ENCODE peak calls at places on chromosomes 11 and 22, in six cellular contexts. X is HFFc6; W is amniotic stem cell; J is stimulated activated CD4-positive, alpha-beta T cell treated with anti-CD3 and anti-CD28 coated beads, Interleukin-4, amount 100 ng/mL, for 48 hours; Z is stimulated activated CD8-positive, alpha-beta memory T cell treated with anti-CD3 and anti-CD28 coated beads, Interleukin-2, amount 100 ng/mL, for 48 hours; T is non-pigmented ciliary epithelial cell. S is an unnamed sample.

GRCh38 chr11:124758355-124759267 is 3.5 kb downstream of the ESAM start:
- DNase-seq in T (no peak), J (peak), Z (peak), X (peak), W (peak), S (no peak)

GRCh38 chr22:23110922-23111527 is 30.8 kb downstream of the RSPH14 start:
- DNase-seq in J (no peak), T (no peak), X (no peak), Z (no peak), W (no peak), S (no peak)

GRCh38 chr11:69170704-69171103 is 15.0 kb downstream of the SMIM38 start:
- DNase-seq in X (no peak), T (no peak), J (no peak), W (no peak), Z (no peak), S (no peak)

GRCh38 chr22:26139320-26139719 is 29.9 kb upstream of the SEZ6L start:
- DNase-seq in J (no peak), X (no peak), W (no peak), T (no peak), Z (no peak), S (no peak)

GRCh38 chr11:117664897-117665296 is 132.1 kb downstream of the DSCAML1 start:
- DNase-seq in J (no peak), W (no peak), T (no peak), X (no peak), Z (no peak), S (no peak)

GRCh38 chr22:49717322-49717919 is 110.3 kb downstream of the BRD1 start:
- DNase-seq in Z (no peak), J (no peak), X (no peak), T (no peak), W (no peak), S (no peak)

GRCh38 chr22:23529166-23530103 is 50.7 kb downstream of the IGLL1 start:
- DNase-seq in W (no peak), X (no peak), Z (no peak), J (no peak), T (no peak), S (no peak)

GRCh38 chr22:21703684-21704316 is 31.8 kb downstream of the YPEL1 start:
- DNase-seq in X (no peak), J (no peak), T (no peak), Z (no peak), W (no peak), S (no peak)

GRCh38 chr11:120660024-120660565 is 148.5 kb downstream of the GRIK4 start:
- DNase-seq in X (no peak), Z (no peak), T (no peak), W (no peak), J (peak), S (no peak)

GRCh38 chr11:71395010-71395560 is 53.1 kb downstream of the DHCR7 start:
- DNase-seq in J (no peak), T (no peak), Z (no peak), W (no peak), X (no peak), S (no peak)

GRCh38 chr11:110323786-110324185 is 27.4 kb upstream of the RDX start:
- DNase-seq in J (no peak), W (no peak), X (no peak), T (no peak), Z (no peak), S (no peak)

GRCh38 chr22:48739348-48740085 is 1088.2 kb downstream of the BRD1 start:
- DNase-seq in W (no peak), T (no peak), Z (no peak), X (no peak), J (no peak), S (no peak)

GRCh38 chr22:26680485-26680884 is 23.1 kb downstream of the MIAT start:
- DNase-seq in Z (no peak), X (no peak), W (no peak), T (no peak), J (no peak), S (no peak)

GRCh38 chr11:17991799-17992433 is 20.9 kb downstream of the SERGEF start:
- DNase-seq in W (no peak), J (peak), X (peak), Z (no peak), T (no peak), S (peak)

GRCh38 chr11:72591785-72592490 is 82.3 kb downstream of the PDE2A start:
- DNase-seq in W (no peak), T (no peak), X (no peak), Z (peak), J (peak), S (no peak)

GRCh38 chr22:17077255-17077654 is 7.5 kb upstream of the IL17RA start:
- DNase-seq in T (no peak), X (peak), Z (no peak), J (no peak), W (no peak), S (peak)

GRCh38 chr11:104705475-104706195 is 192.6 kb downstream of the CASP12 start:
- DNase-seq in J (peak), Z (peak), X (no peak), T (no peak), W (no peak), S (peak)

GRCh38 chr11:67316882-67317364 is 13.6 kb downstream of the SSH3 start:
- DNase-seq in Z (no peak), J (no peak), W (peak), X (peak), T (no peak), S (peak)

GRCh38 chr11:77086521-77087472 is 15.8 kb upstream of the OMP start:
- DNase-seq in J (no peak), X (no peak), Z (no peak), W (no peak), T (no peak), S (no peak)

GRCh38 chr11:2951235-2952110 is 22.3 kb upstream of the PHLDA2 start:
- DNase-seq in X (peak), Z (no peak), J (no peak), W (peak), T (no peak), S (no peak)

GRCh38 chr11:131661137-131661536 is 290.7 kb downstream of the NTM start:
- DNase-seq in W (no peak), J (no peak), X (peak), T (no peak), Z (no peak), S (no peak)

GRCh38 chr11:121901853-121902252 is 214.2 kb downstream of the BLID start:
- DNase-seq in T (no peak), Z (no peak), W (no peak), J (no peak), X (no peak), S (no peak)

GRCh38 chr11:64317325-64317960 is at the start of gene TRMT112:
- DNase-seq in X (peak), T (peak), W (peak), J (peak), Z (peak), S (peak)